ENCODE peak calls at places on chromosomes 4 and X, in eight cellular contexts. P is A549, L is SK-N-SH, Z is H1, B is HCT116, J is HepG2, A is GM12878, W is K562. K is an unnamed sample.

GRCh38 chrX:107691024-107691448 is 62.7 kb downstream of the PRPS1 start:
- DNase-seq in P (no peak), L (no peak), Z (no peak), B (no peak), J (no peak), A (no peak), W (no peak), K (no peak)

GRCh38 chr4:56048621-56049427 is 100.1 kb downstream of the CEP135 start:
- DNase-seq in P (peak; percentile 45), L (peak; percentile 89), Z (peak; percentile 81), B (peak; percentile 29), J (no peak), A (peak; percentile 2), W (peak; percentile 70), K (peak; percentile 39)

GRCh38 chr4:141705048-141705746 is 68.8 kb downstream of the IL15 start:
- DNase-seq in P (no peak), L (no peak), Z (no peak), B (no peak), J (no peak), A (peak; percentile 30), W (no peak), K (no peak)

GRCh38 chr4:103934178-103934789 is 214.5 kb upstream of the TACR3 start:
- DNase-seq in P (peak; percentile 37), L (peak; percentile 33), Z (no peak), B (peak; percentile 58), J (peak; percentile 41), A (no peak), W (peak; percentile 14), K (peak; percentile 28)

GRCh38 chr4:140176735-140177134 is 22.8 kb upstream of the MAML3 start:
- DNase-seq in P (no peak), L (no peak), Z (no peak), B (no peak), J (no peak), A (no peak), W (no peak), K (peak; percentile 90)

GRCh38 chrX:86033385-86033784 is 14.0 kb downstream of the CHM start:
- DNase-seq in P (no peak), L (no peak), Z (no peak), B (no peak), J (no peak), A (no peak), W (no peak), K (no peak)

GRCh38 chr4:6062133-6062532 is 43.9 kb upstream of the C4orf50 start:
- DNase-seq in P (no peak), L (no peak), Z (no peak), B (no peak), J (no peak), A (no peak), W (no peak), K (no peak)

GRCh38 chrX:39813631-39814246 is 284.0 kb downstream of the BCOR start:
- DNase-seq in P (peak; percentile 50), L (peak; percentile 71), Z (no peak), B (no peak), J (no peak), A (no peak), W (no peak), K (peak; percentile 69)

GRCh38 chr4:138039010-138039409 is 203.1 kb downstream of the SLC7A11 start:
- DNase-seq in P (no peak), L (no peak), Z (no peak), B (no peak), J (no peak), A (no peak), W (no peak), K (peak; percentile 94)

GRCh38 chr4:128913228-128913627 is 103.7 kb downstream of the JADE1 start:
- DNase-seq in P (no peak), L (no peak), Z (no peak), B (no peak), J (no peak), A (peak; percentile 85), W (no peak), K (no peak)

GRCh38 chrX:24242649-24243556 is 71.0 kb downstream of the SUPT20HL2 start:
- DNase-seq in P (peak; percentile 54), L (no peak), Z (no peak), B (no peak), J (peak; percentile 9), A (peak; percentile 95), W (no peak), K (peak; percentile 63)

GRCh38 chr4:142191901-142192300 is 555.5 kb downstream of the IL15 start:
- DNase-seq in P (no peak), L (no peak), Z (no peak), B (no peak), J (no peak), A (no peak), W (no peak), K (no peak)

GRCh38 chrX:132022115-132022862 is 813 bp upstream of the STK26 start:
- DNase-seq in P (peak; percentile 10), L (peak; percentile 19), Z (peak; percentile 57), B (no peak), J (peak; percentile 2), A (no peak), W (peak; percentile 27), K (no peak)

GRCh38 chr4:73347497-73347896 is 56.6 kb upstream of the ALB start:
- DNase-seq in P (no peak), L (no peak), Z (no peak), B (no peak), J (peak; percentile 39), A (no peak), W (no peak), K (no peak)

GRCh38 chrX:39011454-39012204 is 210.4 kb downstream of the MID1IP1 start:
- DNase-seq in P (no peak), L (no peak), Z (no peak), B (no peak), J (no peak), A (no peak), W (no peak), K (no peak)

DNA sequence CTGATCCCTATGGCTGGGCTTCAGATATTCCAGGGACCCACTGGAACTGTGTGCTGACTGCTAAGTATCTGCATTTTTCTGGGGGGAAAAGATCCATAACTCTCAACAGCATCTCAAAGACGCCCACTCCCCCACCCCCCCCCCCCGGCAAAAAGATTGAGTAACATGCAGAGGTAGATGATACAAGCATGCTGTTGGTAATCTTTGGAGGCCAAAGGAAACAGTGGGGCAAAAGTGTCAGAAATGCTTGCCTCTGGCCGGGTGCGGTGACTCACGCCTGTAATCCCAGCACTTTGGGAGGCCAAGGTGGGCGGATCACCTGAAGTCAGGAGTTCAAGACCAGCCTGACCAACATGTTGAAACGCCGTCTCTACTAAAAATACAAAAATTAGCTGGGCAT is 12.2 kb downstream of the XPNPEP2 start:
- DNase-seq in P (no peak), L (no peak), Z (no peak), B (no peak), J (no peak), A (no peak), W (no peak), K (no peak)
- TF ChIP-seq RAD21 in P (no peak), L (no peak), Z (no peak), B (no peak), J (no peak), A (no peak), W (no peak), K (no peak)

GRCh38 chr4:40750461-40751258 is 905 bp downstream of the NSUN7 start:
- DNase-seq in P (no peak), L (peak; percentile 38), Z (peak; percentile 74), B (no peak), J (no peak), A (no peak), W (no peak), K (no peak)

GRCh38 chr4:40744218-40744617 is 5.5 kb upstream of the NSUN7 start:
- DNase-seq in P (no peak), L (no peak), Z (no peak), B (no peak), J (no peak), A (no peak), W (no peak), K (no peak)

GRCh38 chr4:40745585-40745984 is 4.2 kb upstream of the NSUN7 start:
- DNase-seq in P (no peak), L (no peak), Z (no peak), B (no peak), J (no peak), A (no peak), W (no peak), K (no peak)

GRCh38 chr4:40747436-40747835 is 2.3 kb upstream of the NSUN7 start:
- DNase-seq in P (no peak), L (no peak), Z (no peak), B (no peak), J (no peak), A (no peak), W (no peak), K (no peak)

DNA sequence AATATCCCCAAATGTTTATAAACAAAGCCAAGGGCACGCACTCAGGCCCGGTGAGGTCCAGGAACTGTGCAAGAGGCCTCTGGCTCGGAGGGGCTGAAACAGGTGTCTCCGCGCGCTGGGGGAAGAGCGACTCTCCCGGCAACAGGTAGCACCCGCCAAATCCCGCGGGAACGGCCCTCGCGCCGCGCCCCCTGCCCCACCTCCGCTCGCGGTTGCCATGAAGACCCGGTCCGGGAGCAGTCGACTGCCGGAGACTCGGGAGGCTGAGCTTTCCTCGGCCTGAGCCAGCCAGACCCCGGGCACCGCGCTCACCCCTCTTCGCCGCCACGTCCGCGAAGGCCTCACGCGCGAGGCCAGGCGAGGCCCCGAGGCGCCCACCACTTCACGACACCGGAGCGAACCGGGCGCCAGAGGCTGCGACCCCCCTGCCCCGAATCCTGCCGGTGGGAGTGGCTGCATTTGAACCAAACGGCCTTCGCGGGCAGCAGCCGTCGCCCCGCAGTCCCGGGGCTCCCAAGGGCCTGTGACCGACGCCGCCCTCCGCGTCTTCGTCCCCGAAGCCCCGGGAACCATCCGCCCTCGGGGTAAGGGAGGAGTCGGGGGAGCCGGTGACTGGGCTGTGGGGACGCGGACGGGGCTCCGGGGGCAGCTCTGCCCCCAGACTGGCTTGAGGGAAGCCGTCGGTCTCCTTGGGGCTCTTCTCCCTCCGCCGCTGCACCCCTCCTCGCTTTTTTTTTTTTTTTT is at the start of gene NSUN7:
- DNase-seq in P (peak; percentile 67), L (peak; percentile 91), Z (peak; percentile 93), B (no peak), J (no peak), A (no peak), W (no peak), K (no peak)
- H3K27ac ChIP-seq in P (peak within 1 kb of the TSS; percentile 80), L (no peak within 1 kb of the TSS), Z (peak within 1 kb of the TSS; percentile 78), B (no peak within 1 kb of the TSS), J (no peak within 1 kb of the TSS), A (no peak within 1 kb of the TSS), W (no peak within 1 kb of the TSS), K (no peak within 1 kb of the TSS)

DNA sequence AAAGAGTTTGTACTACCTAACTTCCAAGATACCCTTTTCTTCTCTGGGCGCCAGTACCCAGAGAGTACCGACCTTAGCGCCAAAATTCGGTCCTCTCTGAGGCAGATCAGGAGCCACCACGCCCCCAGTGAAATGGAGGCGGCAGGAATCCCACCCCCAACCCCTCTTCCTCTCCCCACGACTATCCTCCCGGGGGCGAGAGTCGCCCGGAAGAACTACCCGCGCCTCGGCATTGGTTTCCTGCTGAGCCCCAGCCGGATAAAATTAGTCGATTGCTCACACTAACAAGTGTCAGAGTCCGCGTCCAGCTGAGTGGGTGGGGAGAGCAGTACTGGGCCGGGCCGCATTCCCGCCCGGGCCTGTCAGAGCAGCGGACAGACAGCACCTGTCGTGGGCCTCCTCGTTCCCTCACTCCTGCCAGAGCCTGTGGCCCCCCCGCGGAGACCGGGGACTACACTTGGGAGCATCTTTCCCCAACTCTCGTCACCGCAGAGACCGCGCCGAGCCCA is 78.7 kb downstream of the RLIM start:
- DNase-seq in P (no peak), L (peak; percentile 50), Z (peak; percentile 60), B (no peak), J (peak; percentile 1), A (no peak), W (peak; percentile 12), K (peak; percentile 66)
- TF ChIP-seq RAD21 in P (no peak), L (no peak), Z (no peak), B (no peak), J (no peak), A (no peak), W (no peak), K (no peak)

GRCh38 chrX:48649109-48649508 is 34.5 kb upstream of the WAS start:
- DNase-seq in P (no peak), L (no peak), Z (no peak), B (no peak), J (no peak), A (no peak), W (no peak), K (peak; percentile 7)
- H3K27ac ChIP-seq in P (no peak overlapping the region), L (no peak overlapping the region), Z (no peak overlapping the region), B (no peak overlapping the region), J (no peak overlapping the region), A (no peak overlapping the region), W (no peak overlapping the region), K (no peak overlapping the region)